ENCODE peak calls at places on chromosomes 7 and 10, in nine cellular contexts. H is pancreas, J is uterus, A is heart left ventricle, W is tibial nerve, B is colonic mucosa, Z is dorsolateral prefrontal cortex, T is breast epithelium, Y is fibroblast of lung. N is an unnamed sample.
A peak's percentile ranks its signal among the peaks of the same experiment; 100 is the strongest.

GRCh38 chr10:133396035-133396624 is 2.2 kb downstream of the MTG1 start:
- DNase-seq in H (peak; percentile 24), J (no peak), A (no peak), W (no peak), B (no peak), Z (peak; percentile 4), T (no peak), Y (no peak), N (peak; percentile 53)

GRCh38 chr10:73263948-73264347 is 11.5 kb upstream of the MRPS16 start:
- DNase-seq in H (no peak), J (no peak), A (no peak), W (no peak), B (no peak), Z (no peak), T (no peak), Y (peak; percentile 56), N (no peak)

GRCh38 chr7:5036446-5036845 is 9.2 kb upstream of the RBAK start:
- DNase-seq in H (no peak), J (no peak), A (no peak), W (no peak), B (no peak), Z (no peak), T (no peak), Y (no peak), N (no peak)

GRCh38 chr10:108545921-108546320 is 1377.4 kb downstream of the XPNPEP1 start:
- DNase-seq in H (no peak), J (no peak), A (no peak), W (no peak), B (no peak), Z (no peak), T (no peak), Y (no peak), N (no peak)

GRCh38 chr7:155288055-155288454 is 9.6 kb upstream of the INSIG1 start:
- DNase-seq in H (no peak), J (no peak), A (no peak), W (no peak), B (no peak), Z (no peak), T (no peak), Y (no peak), N (no peak)

GRCh38 chr10:132579027-132579859 is 41.7 kb downstream of the INPP5A start:
- DNase-seq in H (no peak), J (no peak), A (no peak), W (no peak), B (no peak), Z (no peak), T (no peak), Y (no peak), N (no peak)

GRCh38 chr7:43612599-43613589 is 30.0 kb downstream of the STK17A start:
- DNase-seq in H (no peak), J (no peak), A (no peak), W (no peak), B (no peak), Z (no peak), T (no peak), Y (peak; percentile 65), N (no peak)

GRCh38 chr10:102476466-102477141 is 25.3 kb upstream of the C10orf95 start:
- DNase-seq in H (peak; percentile 21), J (no peak), A (no peak), W (no peak), B (no peak), Z (no peak), T (no peak), Y (no peak), N (no peak)

GRCh38 chr7:70056363-70056762 is 458.1 kb downstream of the AUTS2 start:
- DNase-seq in H (no peak), J (no peak), A (no peak), W (no peak), B (no peak), Z (no peak), T (no peak), Y (no peak), N (no peak)

GRCh38 chr7:114783413-114783812 is 138.5 kb upstream of the MDFIC start:
- DNase-seq in H (no peak), J (no peak), A (no peak), W (no peak), B (no peak), Z (no peak), T (no peak), Y (no peak), N (no peak)

GRCh38 chr10:101050206-101051069 is 11.4 kb upstream of the KAZALD1 start:
- DNase-seq in H (peak; percentile 80), J (no peak), A (peak; percentile 65), W (no peak), B (peak; percentile 81), Z (no peak), T (peak; percentile 42), Y (peak; percentile 42), N (no peak)

GRCh38 chr10:75547391-75548298 is 116.2 kb downstream of the LRMDA start:
- DNase-seq in H (no peak), J (peak; percentile 20), A (no peak), W (no peak), B (no peak), Z (no peak), T (no peak), Y (peak; percentile 58), N (no peak)

GRCh38 chr10:103778358-103779139 is 76.8 kb downstream of the SH3PXD2A start:
- DNase-seq in H (no peak), J (no peak), A (no peak), W (no peak), B (no peak), Z (no peak), T (no peak), Y (no peak), N (no peak)

GRCh38 chr10:103780242-103781149 is 74.9 kb downstream of the SH3PXD2A start:
- DNase-seq in H (no peak), J (no peak), A (no peak), W (no peak), B (no peak), Z (no peak), T (no peak), Y (no peak), N (no peak)

GRCh38 chr10:103784089-103784488 is 71.3 kb downstream of the SH3PXD2A start:
- DNase-seq in H (no peak), J (no peak), A (no peak), W (no peak), B (no peak), Z (no peak), T (no peak), Y (no peak), N (no peak)

GRCh38 chr10:103783686-103784085 is 71.7 kb downstream of the SH3PXD2A start:
- DNase-seq in H (no peak), J (peak; percentile 53), A (no peak), W (no peak), B (no peak), Z (peak; percentile 28), T (no peak), Y (no peak), N (no peak)

GRCh38 chr10:103781329-103782061 is 73.9 kb downstream of the SH3PXD2A start:
- DNase-seq in H (no peak), J (no peak), A (no peak), W (no peak), B (peak; percentile 82), Z (no peak), T (no peak), Y (peak; percentile 94), N (no peak)
- TF ChIP-seq CTCF in H (no peak), J (no peak), A (no peak), W (no peak), B (peak; percentile 31), Z (no peak), T (no peak), Y (peak; percentile 60), N (no peak)

DNA sequence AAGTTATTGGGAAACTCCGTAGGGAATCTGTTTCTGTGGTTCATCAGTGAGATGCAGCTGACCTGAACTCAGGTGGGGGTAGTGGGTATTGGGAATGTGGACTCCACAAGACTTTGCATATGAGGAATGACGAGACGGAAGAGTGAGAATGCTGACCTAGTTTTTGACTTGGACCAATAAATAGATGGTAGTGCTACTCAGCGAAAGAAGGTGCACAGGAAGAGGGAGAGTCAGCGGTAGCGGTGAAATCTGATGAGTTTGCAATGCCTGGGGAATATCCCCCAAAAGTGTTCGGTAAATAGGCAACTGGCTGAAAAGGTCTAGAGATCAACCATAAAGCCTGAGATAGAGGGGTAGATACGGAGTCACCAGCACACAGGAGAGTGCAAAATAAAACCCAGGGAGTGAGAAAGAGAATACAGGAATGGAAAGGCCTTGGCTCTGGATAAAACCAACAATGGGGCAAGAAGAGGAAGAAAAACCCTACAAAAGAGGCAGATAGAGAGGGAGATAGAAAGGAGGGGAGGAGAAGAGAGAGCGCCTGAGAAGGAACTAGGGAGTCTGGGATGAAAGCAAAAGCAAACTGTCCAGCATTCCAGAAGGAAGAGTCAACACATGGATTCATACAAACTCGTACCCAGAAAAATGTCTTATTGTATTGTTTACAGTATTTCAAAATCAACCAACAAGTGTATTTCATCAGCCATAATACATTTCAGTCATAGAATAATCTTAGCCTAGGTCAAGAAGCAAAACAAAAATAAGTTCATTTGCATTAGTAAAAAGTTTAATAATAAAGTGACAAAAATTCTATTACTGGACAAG is 5.4 kb downstream of the ARHGAP21 start:
- DNase-seq in H (no peak), J (no peak), A (no peak), W (no peak), B (no peak), Z (no peak), T (no peak), Y (peak; percentile 89), N (no peak)
- H3K4me3 ChIP-seq in H (no peak overlapping the region), J (no peak overlapping the region), A (no peak overlapping the region), W (no peak overlapping the region), B (no peak overlapping the region), Z (peak overlapping the region; percentile 85), T (peak overlapping the region; percentile 34), Y (peak overlapping the region; percentile 35), N (peak overlapping the region; percentile 75)

GRCh38 chr7:142805350-142806020 is 34.7 kb downstream of the PRSS2 start:
- DNase-seq in H (no peak), J (no peak), A (no peak), W (no peak), B (no peak), Z (no peak), T (no peak), Y (no peak), N (no peak)
- H3K27ac ChIP-seq in H (no peak overlapping the region), J (no peak overlapping the region), A (no peak overlapping the region), W (no peak overlapping the region), B (peak overlapping the region; percentile 24), Z (no peak overlapping the region), T (no peak overlapping the region), Y (no peak overlapping the region), N (no peak overlapping the region)

DNA sequence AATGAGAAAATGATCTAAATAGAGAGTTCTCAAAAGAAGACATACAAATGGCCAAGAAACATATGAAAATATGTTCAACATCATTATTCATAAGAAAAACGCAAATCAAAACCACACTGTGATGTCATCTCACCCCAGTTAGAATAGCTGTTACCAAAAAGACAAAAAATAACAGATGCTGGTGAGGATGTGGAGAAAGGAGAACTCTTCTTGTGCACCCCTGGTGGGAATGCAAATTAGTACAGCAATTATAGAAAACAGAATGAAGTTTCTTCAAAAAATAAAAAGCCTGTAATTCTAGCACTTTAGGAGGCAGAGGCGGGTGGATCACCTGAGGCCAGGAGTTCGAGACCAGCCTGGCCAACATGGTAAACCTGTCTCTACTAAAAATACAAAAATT is 199.3 kb downstream of the PARD3 start:
- DNase-seq in H (no peak), J (no peak), A (no peak), W (no peak), B (no peak), Z (no peak), T (no peak), Y (peak; percentile 73), N (no peak)
- TF ChIP-seq CTCF in H (no peak), J (no peak), A (no peak), W (no peak), B (no peak), Z (no peak), T (no peak), Y (no peak), N (no peak)

GRCh38 chr7:45256309-45256708 is 98.7 kb downstream of the RAMP3 start:
- DNase-seq in H (no peak), J (no peak), A (no peak), W (no peak), B (no peak), Z (no peak), T (no peak), Y (no peak), N (no peak)
- H3K4me3 ChIP-seq in H (no peak overlapping the region), J (no peak overlapping the region), A (no peak overlapping the region), W (no peak overlapping the region), B (no peak overlapping the region), Z (no peak overlapping the region), T (no peak overlapping the region), Y (no peak overlapping the region), N (no peak overlapping the region)